ENCODE peak calls at places on chromosomes 3 and 15, in four cellular contexts. D is heart right ventricle, I is RWPE1, F is GM23248. L is an unnamed sample.

GRCh38 chr15:40600956-40601355 is 6.9 kb downstream of the KNL1 start:
- DNase-seq in D (no peak), I (no peak), F (no peak), L (no peak)

GRCh38 chr3:62875103-62876002 is at the start of gene CADPS:
- DNase-seq in D (peak), I (no peak), F (peak), L (no peak)

GRCh38 chr3:45225465-45226205 is 452 bp downstream of the TMEM158 start:
- DNase-seq in D (no peak), I (no peak), F (peak), L (peak)

GRCh38 chr3:138786788-138787276 is 47.9 kb downstream of the PIK3CB start:
- DNase-seq in D (no peak), I (peak), F (peak), L (no peak)

GRCh38 chr3:139982404-139982803 is 47.4 kb downstream of the CLSTN2 start:
- DNase-seq in D (no peak), I (peak), F (no peak), L (peak)

GRCh38 chr15:62509395-62509973 is 344.4 kb upstream of the C2CD4B start:
- DNase-seq in D (no peak), I (no peak), F (no peak), L (no peak)

GRCh38 chr15:29939404-29939803 is 117.1 kb upstream of the TJP1 start:
- DNase-seq in D (no peak), I (peak), F (peak), L (no peak)

GRCh38 chr3:87564438-87564837 is 288.1 kb upstream of the POU1F1 start:
- DNase-seq in D (no peak), I (no peak), F (no peak), L (no peak)

GRCh38 chr15:31311735-31312134 is 14.9 kb upstream of the KLF13 start:
- DNase-seq in D (no peak), I (no peak), F (no peak), L (no peak)

GRCh38 chr3:45123841-45124269 is 22.3 kb downstream of the CDCP1 start:
- DNase-seq in D (no peak), I (peak), F (peak), L (no peak)

GRCh38 chr3:6444888-6445658 is 415.8 kb upstream of the GRM7 start:
- DNase-seq in D (no peak), I (no peak), F (no peak), L (no peak)

GRCh38 chr3:13301295-13301987 is 118.7 kb downstream of the NUP210 start:
- DNase-seq in D (no peak), I (peak), F (peak), L (peak)

GRCh38 chr3:6921041-6921440 is 60.1 kb downstream of the GRM7 start:
- DNase-seq in D (no peak), I (no peak), F (no peak), L (no peak)

GRCh38 chr15:38652998-38653397 is 88.4 kb upstream of the RASGRP1 start:
- DNase-seq in D (no peak), I (no peak), F (no peak), L (no peak)

GRCh38 chr3:101619734-101620133 is 45.8 kb downstream of the PCNP start:
- DNase-seq in D (no peak), I (no peak), F (no peak), L (no peak)

GRCh38 chr15:61726166-61726565 is 334.1 kb downstream of the VPS13C start:
- DNase-seq in D (no peak), I (no peak), F (no peak), L (no peak)

GRCh38 chr3:164486150-164486549 is 592.1 kb downstream of the SI start:
- DNase-seq in D (no peak), I (no peak), F (peak), L (no peak)

GRCh38 chr3:69731080-69731479 is 8.2 kb upstream of the MITF start:
- DNase-seq in D (no peak), I (no peak), F (no peak), L (no peak)

GRCh38 chr15:40248006-40248783 is 9.3 kb downstream of the PAK6 start:
- DNase-seq in D (no peak), I (no peak), F (no peak), L (no peak)

GRCh38 chr15:100856847-100857246 is 22.8 kb upstream of the ALDH1A3 start:
- DNase-seq in D (no peak), I (no peak), F (no peak), L (peak)

GRCh38 chr3:113183748-113184661 is 27.4 kb upstream of the BOC start:
- DNase-seq in D (no peak), I (no peak), F (no peak), L (no peak)

GRCh38 chr3:99923873-99924272 is 106.2 kb downstream of the CMSS1 start:
- DNase-seq in D (no peak), I (no peak), F (no peak), L (no peak)

GRCh38 chr3:46098319-46098761 is 71.1 kb upstream of the XCR1 start:
- DNase-seq in D (no peak), I (no peak), F (peak), L (no peak)

GRCh38 chr3:146503459-146504202 is 34.3 kb upstream of the PLSCR2 start:
- DNase-seq in D (no peak), I (peak), F (peak), L (peak)

GRCh38 chr3:19107719-19108118 is 40.6 kb upstream of the KCNH8 start:
- DNase-seq in D (no peak), I (no peak), F (no peak), L (no peak)

GRCh38 chr3:48684480-48685143 is 1.1 kb downstream of the NCKIPSD start:
- DNase-seq in D (peak), I (no peak), F (peak), L (no peak)

GRCh38 chr3:48682786-48683185 is 2.9 kb downstream of the NCKIPSD start:
- DNase-seq in D (no peak), I (no peak), F (no peak), L (no peak)

GRCh38 chr3:48685293-48685602 is 467 bp downstream of the NCKIPSD start:
- DNase-seq in D (no peak), I (no peak), F (no peak), L (no peak)

GRCh38 chr3:48685603-48686511 is at the start of gene NCKIPSD:
- DNase-seq in D (peak), I (peak), F (peak), L (peak)

GRCh38 chr3:48684054-48684349 is 1.7 kb downstream of the NCKIPSD start:
- DNase-seq in D (no peak), I (no peak), F (peak), L (no peak)
- H3K27ac ChIP-seq in D (peak), I (peak), F (no peak), L (peak)

DNA sequence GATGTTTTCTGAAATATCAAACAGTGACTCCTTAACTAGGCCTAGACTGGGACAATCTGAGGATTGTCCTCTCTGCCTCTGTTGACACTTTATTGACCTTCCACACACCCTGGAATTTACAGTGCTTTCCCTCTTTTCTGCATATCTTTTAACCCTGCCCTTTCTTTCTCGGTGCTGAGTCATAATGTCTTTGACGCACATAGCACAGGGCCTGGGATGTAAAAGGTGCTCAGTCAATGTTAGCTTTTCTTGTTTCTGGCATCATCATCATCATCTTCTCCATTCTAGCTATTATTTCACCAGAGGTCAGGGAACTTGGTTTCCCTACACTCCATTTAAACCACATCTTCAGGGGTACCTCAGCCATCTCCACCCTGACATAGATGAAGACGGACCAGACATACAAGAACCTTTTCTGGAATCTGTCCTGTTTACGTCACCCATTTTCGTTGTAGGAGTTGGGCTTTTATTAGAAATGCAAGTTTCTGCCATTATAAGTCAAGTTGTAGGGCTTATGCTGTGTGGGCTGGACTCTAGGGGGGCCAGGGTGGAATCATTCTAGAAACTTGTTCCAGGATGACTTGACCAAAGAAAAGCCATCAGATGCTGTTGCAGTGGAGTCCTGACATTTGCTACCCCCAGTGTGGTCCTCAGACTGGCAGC is 46.6 kb downstream of the ZBTB38 start:
- DNase-seq in D (no peak), I (no peak), F (peak), L (no peak)
- H3K27ac ChIP-seq in D (peak), I (no peak), F (peak), L (no peak)

DNA sequence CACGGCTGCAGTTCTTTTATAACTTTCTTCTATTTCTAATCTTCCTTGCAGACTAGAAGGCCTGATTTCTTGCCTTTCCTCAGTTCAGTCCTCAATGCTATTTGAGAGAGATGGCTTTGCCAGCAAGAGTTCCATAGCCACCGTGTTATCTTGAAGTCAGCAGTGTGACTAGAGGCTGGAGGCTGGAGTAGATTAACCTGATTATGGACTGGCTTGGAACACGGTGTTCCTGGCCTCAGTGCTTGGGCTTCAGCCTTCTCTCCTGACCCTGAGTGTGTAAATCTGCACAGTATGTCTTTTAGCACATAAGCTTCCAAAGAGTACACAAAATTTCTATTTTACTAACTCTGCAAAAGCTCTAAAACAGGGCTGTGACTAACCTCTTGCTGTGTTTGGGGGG is 61.4 kb downstream of the CCDC54 start:
- DNase-seq in D (no peak), I (no peak), F (no peak), L (no peak)
- H3K27ac ChIP-seq in D (no peak), I (no peak), F (no peak), L (no peak)

DNA sequence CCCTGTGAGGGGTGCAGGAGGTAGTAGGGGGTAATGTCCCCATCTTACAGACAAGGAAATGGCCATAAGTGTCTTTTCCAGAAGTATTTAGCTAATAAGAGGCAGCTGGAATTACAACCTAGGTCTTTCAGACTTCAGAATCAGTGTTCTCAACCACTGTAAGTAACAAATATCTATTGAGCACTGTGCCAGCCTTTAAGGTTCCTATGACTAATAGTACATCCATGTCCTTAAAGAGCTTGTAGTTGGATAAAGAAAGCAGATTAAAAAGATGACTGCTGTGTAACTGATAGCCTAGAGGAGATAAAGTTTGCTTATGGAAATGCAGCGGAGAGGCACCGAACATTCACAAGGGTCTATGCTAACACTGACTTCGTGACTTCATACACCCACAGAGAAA is 136.0 kb downstream of the KCNMB2 start:
- DNase-seq in D (no peak), I (peak), F (peak), L (no peak)
- H3K27ac ChIP-seq in D (no peak), I (no peak), F (no peak), L (no peak)

DNA sequence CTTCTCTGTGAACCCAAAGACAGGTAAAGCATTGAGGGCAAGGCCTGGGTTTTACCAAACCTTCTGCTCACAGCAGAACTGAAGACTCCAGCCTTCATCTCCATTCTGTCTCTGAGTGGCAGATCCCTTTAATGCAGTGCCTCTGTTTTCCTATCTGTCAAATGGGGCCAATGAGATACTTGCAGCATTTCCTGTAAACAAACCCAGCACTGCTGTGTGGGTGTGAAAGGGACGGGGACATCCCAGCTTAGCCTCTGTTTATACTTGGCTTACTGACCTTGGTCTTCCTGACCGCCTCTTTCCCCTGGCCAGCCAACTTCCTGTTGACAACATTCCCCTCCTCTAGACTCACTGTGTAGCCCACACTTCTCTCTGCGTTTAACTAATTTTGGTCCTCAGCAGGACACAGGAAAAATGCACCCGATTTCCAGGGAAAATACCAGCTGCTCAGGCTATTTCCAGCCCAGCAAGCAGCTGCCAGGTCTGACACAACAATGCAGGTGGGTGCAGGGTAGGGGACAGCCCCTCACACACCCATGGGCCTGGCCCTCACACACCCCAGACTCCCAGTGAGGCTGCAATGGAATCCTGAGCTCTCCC is 105.9 kb upstream of the HERC1 start:
- DNase-seq in D (peak), I (no peak), F (peak), L (no peak)
- H3K27ac ChIP-seq in D (peak), I (no peak), F (peak), L (no peak)